ENCODE peak calls at places on chromosome 6, in nine cellular contexts. V is foreskin fibroblast; X is GM20000; T is endothelial cell; D is hippocampal formation; C is vagina; G is activated naive CD8-positive, alpha-beta T cell treated with anti-CD3 and anti-CD28 coated beads for 36 hours; Y is AG04450; J is activated CD8-positive, alpha-beta memory T cell treated with anti-CD3 and anti-CD28 coated beads for 4 hours. M is an unnamed sample.

GRCh38 chr6:25295651-25296050 is 16.5 kb downstream of the CARMIL1 start:
- DNase-seq in V (no peak), X (no peak), T (no peak), D (no peak), C (no peak), G (no peak), Y (no peak), J (no peak), M (no peak)

GRCh38 chr6:27814665-27815424 is 97.4 kb downstream of the OR2B2 start:
- DNase-seq in V (peak; percentile 93), X (peak; percentile 74), T (peak; percentile 63), D (peak; percentile 32), C (no peak), G (peak; percentile 70), Y (peak; percentile 91), J (peak; percentile 65), M (peak; percentile 81)

GRCh38 chr6:149723771-149724417 is 6.0 kb upstream of the LATS1 start:
- DNase-seq in V (peak; percentile 77), X (no peak), T (peak; percentile 21), D (peak; percentile 88), C (no peak), G (peak; percentile 22), Y (peak; percentile 47), J (peak; percentile 14), M (peak; percentile 52)

GRCh38 chr6:117206951-117207687 is 58.2 kb upstream of the VGLL2 start:
- DNase-seq in V (no peak), X (no peak), T (no peak), D (no peak), C (no peak), G (no peak), Y (no peak), J (no peak), M (no peak)

GRCh38 chr6:158803733-158804143 is 15.4 kb downstream of the EZR start:
- DNase-seq in V (no peak), X (peak; percentile 53), T (peak; percentile 27), D (no peak), C (no peak), G (peak; percentile 42), Y (no peak), J (no peak), M (no peak)

GRCh38 chr6:33772114-33772830 is 16.7 kb downstream of the LEMD2 start:
- DNase-seq in V (no peak), X (no peak), T (no peak), D (no peak), C (no peak), G (no peak), Y (no peak), J (no peak), M (no peak)

GRCh38 chr6:142821164-142821716 is 123.7 kb downstream of the HIVEP2 start:
- DNase-seq in V (no peak), X (no peak), T (no peak), D (no peak), C (no peak), G (no peak), Y (no peak), J (no peak), M (no peak)

GRCh38 chr6:25971187-25971811 is 8.7 kb downstream of the TRIM38 start:
- DNase-seq in V (peak; percentile 95), X (no peak), T (no peak), D (no peak), C (no peak), G (no peak), Y (peak; percentile 59), J (no peak), M (no peak)

GRCh38 chr6:145811741-145812140 is 2.9 kb downstream of the FBXO30 start:
- DNase-seq in V (no peak), X (no peak), T (no peak), D (no peak), C (no peak), G (no peak), Y (no peak), J (no peak), M (no peak)

GRCh38 chr6:31727034-31727716 is 1.9 kb downstream of the DDAH2 start:
- DNase-seq in V (no peak), X (peak; percentile 90), T (no peak), D (no peak), C (no peak), G (no peak), Y (no peak), J (no peak), M (no peak)

GRCh38 chr6:15786846-15787245 is 124.0 kb upstream of the DTNBP1 start:
- DNase-seq in V (no peak), X (no peak), T (no peak), D (no peak), C (no peak), G (no peak), Y (no peak), J (no peak), M (no peak)

GRCh38 chr6:149898966-149899365 is 1.1 kb upstream of the RAET1E start:
- DNase-seq in V (no peak), X (no peak), T (no peak), D (no peak), C (no peak), G (no peak), Y (no peak), J (no peak), M (no peak)

GRCh38 chr6:134003542-134003951 is 48.9 kb downstream of the SLC2A12 start:
- DNase-seq in V (no peak), X (no peak), T (no peak), D (no peak), C (no peak), G (no peak), Y (no peak), J (no peak), M (no peak)

GRCh38 chr6:158038291-158039177 is 56.9 kb downstream of the SYNJ2 start:
- DNase-seq in V (no peak), X (no peak), T (no peak), D (no peak), C (no peak), G (no peak), Y (no peak), J (no peak), M (no peak)

M was measured in BE2C.